ENCODE peak calls at places on chromosome 22, in six cellular contexts. R, Q, E, I, S and W are unnamed samples.
A peak's percentile ranks its signal among the peaks of the same experiment; 100 is the strongest.

GRCh38 chr22:24410110-24410856 is 17.1 kb upstream of the ADORA2A start:
- DNase-seq in R (no peak), Q (no peak), E (no peak), I (no peak), S (no peak), W (peak; percentile 72)

GRCh38 chr22:47795477-47796127 is 1033.2 kb downstream of the TBC1D22A start:
- DNase-seq in R (no peak), Q (no peak), E (no peak), I (no peak), S (no peak), W (no peak)

GRCh38 chr22:46561435-46561905 is 24.1 kb upstream of the CELSR1 start:
- DNase-seq in R (no peak), Q (no peak), E (peak; percentile 79), I (peak; percentile 77), S (no peak), W (no peak)

GRCh38 chr22:42887523-42888507 is 30.7 kb upstream of the ARFGAP3 start:
- DNase-seq in R (no peak), Q (no peak), E (no peak), I (no peak), S (no peak), W (no peak)

GRCh38 chr22:49161002-49161850 is 666.4 kb downstream of the BRD1 start:
- DNase-seq in R (no peak), Q (no peak), E (no peak), I (no peak), S (no peak), W (no peak)

GRCh38 chr22:18071968-18072310 is 5.9 kb upstream of the PEX26 start:
- DNase-seq in R (no peak), Q (no peak), E (no peak), I (no peak), S (no peak), W (no peak)

GRCh38 chr22:17971711-17972110 is 52.6 kb downstream of the MICAL3 start:
- DNase-seq in R (no peak), Q (no peak), E (no peak), I (no peak), S (no peak), W (no peak)

GRCh38 chr22:25013634-25014033 is 61.1 kb downstream of the KIAA1671 start:
- DNase-seq in R (peak; percentile 38), Q (peak; percentile 74), E (no peak), I (no peak), S (no peak), W (peak; percentile 21)

GRCh38 chr22:36097880-36098279 is 62.7 kb downstream of the APOL3 start:
- DNase-seq in R (no peak), Q (no peak), E (no peak), I (no peak), S (no peak), W (no peak)

GRCh38 chr22:26172389-26172990 is 3.2 kb downstream of the SEZ6L start:
- DNase-seq in R (no peak), Q (peak; percentile 8), E (peak; percentile 26), I (peak; percentile 35), S (no peak), W (peak; percentile 16)

GRCh38 chr22:24142831-24143230 is 38.5 kb upstream of the SUSD2 start:
- DNase-seq in R (no peak), Q (no peak), E (no peak), I (no peak), S (no peak), W (no peak)

GRCh38 chr22:46970411-46971123 is 208.1 kb downstream of the TBC1D22A start:
- DNase-seq in R (no peak), Q (no peak), E (no peak), I (no peak), S (no peak), W (no peak)

GRCh38 chr22:33707581-33707980 is 212.7 kb downstream of the LARGE1 start:
- DNase-seq in R (no peak), Q (no peak), E (no peak), I (no peak), S (no peak), W (no peak)

GRCh38 chr22:25461301-25461700 is 103.2 kb upstream of the GRK3 start:
- DNase-seq in R (no peak), Q (no peak), E (no peak), I (no peak), S (no peak), W (no peak)

GRCh38 chr22:50423956-50424355 is 50.9 kb downstream of the SBF1 start:
- DNase-seq in R (no peak), Q (no peak), E (no peak), I (no peak), S (no peak), W (no peak)

GRCh38 chr22:26756675-26757293 is 99.4 kb downstream of the MIAT start:
- DNase-seq in R (peak; percentile 54), Q (peak; percentile 46), E (peak; percentile 57), I (no peak), S (no peak), W (peak; percentile 50)

GRCh38 chr22:29265306-29265705 is 2.5 kb downstream of the RHBDD3 start:
- DNase-seq in R (no peak), Q (no peak), E (no peak), I (no peak), S (no peak), W (no peak)

GRCh38 chr22:46774456-46775363 is 12.3 kb downstream of the TBC1D22A start:
- DNase-seq in R (no peak), Q (no peak), E (no peak), I (no peak), S (no peak), W (no peak)

GRCh38 chr22:49963647-49964026 is 3.1 kb downstream of the PIM3 start:
- DNase-seq in R (no peak), Q (no peak), E (no peak), I (no peak), S (no peak), W (no peak)

GRCh38 chr22:39248254-39248653 is 3.5 kb upstream of the PDGFB start:
- DNase-seq in R (no peak), Q (peak; percentile 62), E (no peak), I (no peak), S (no peak), W (no peak)

GRCh38 chr22:20815477-20816050 is 41.7 kb downstream of the SERPIND1 start:
- DNase-seq in R (no peak), Q (no peak), E (no peak), I (no peak), S (no peak), W (no peak)

GRCh38 chr22:26709617-26710390 is 52.4 kb downstream of the MIAT start:
- DNase-seq in R (no peak), Q (no peak), E (no peak), I (no peak), S (no peak), W (no peak)

GRCh38 chr22:48244388-48245118 is 1482.1 kb downstream of the TBC1D22A start:
- DNase-seq in R (no peak), Q (no peak), E (no peak), I (no peak), S (no peak), W (no peak)

GRCh38 chr22:32850591-32851517 is 49.3 kb downstream of the TIMP3 start:
- DNase-seq in R (peak; percentile 82), Q (no peak), E (no peak), I (no peak), S (no peak), W (no peak)

GRCh38 chr22:33902073-33902472 is 18.2 kb downstream of the LARGE1 start:
- DNase-seq in R (no peak), Q (no peak), E (no peak), I (no peak), S (no peak), W (no peak)

GRCh38 chr22:39559456-39560105 is 11.0 kb upstream of the CACNA1I start:
- DNase-seq in R (no peak), Q (no peak), E (no peak), I (no peak), S (no peak), W (peak; percentile 83)

DNA sequence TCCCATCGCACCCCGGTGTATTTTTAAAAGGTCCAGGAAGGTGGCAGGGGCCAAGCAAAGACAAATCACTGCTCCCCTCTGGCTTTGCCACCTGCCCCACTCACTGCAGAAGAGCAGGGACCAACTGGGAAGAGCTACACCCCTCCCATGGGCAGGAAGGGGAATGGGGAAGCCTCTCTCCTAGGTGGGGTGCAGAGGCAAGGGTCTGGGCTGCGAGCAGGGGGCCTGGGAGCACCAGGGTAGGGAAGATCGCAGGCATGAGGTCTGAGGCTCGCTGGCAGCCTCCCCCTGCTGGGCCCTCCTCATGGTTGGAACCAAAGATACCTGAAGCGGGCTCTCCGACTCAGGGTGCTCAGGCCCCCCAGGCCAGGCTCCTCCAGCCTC is 36.8 kb downstream of the PISD start:
- DNase-seq in R (no peak), Q (no peak), E (no peak), I (no peak), S (no peak), W (no peak)
- TF ChIP-seq POLR2A in R (no peak), Q (no peak), E (no peak), I (no peak), S (no peak), W (no peak)

GRCh38 chr22:44023404-44024287 is 456 bp upstream of the PARVB start:
- DNase-seq in R (peak; percentile 76), Q (peak; percentile 51), E (peak; percentile 51), I (peak; percentile 51), S (no peak), W (no peak)
- TF ChIP-seq POLR2A in R (no peak), Q (peak; percentile 30), E (peak; percentile 58), I (peak; percentile 51), S (no peak), W (no peak)

GRCh38 chr22:19607198-19608113 is 83.2 kb upstream of the CLDN5 start:
- DNase-seq in R (peak; percentile 33), Q (peak; percentile 74), E (no peak), I (no peak), S (no peak), W (no peak)
- TF ChIP-seq POLR2A in R (no peak), Q (no peak), E (no peak), I (no peak), S (no peak), W (no peak)

DNA sequence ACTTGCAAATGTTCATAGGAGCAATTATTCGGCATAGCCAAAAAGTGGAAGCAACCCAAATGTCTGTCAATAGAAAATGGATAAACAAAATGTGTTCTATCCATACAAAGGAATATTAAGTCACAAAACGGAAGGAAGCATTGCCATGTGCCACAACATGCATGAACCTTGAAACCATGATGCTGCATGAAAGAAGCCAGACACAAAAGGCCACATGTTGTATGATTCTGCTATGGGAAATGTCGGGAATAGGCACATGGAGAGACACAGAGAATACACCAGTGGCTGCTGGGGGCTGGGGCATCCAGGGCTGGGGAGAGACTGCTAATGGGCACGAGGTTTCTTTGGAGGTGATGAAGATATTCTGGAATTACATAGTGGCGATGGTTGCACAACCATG is 6.1 kb upstream of the OSM start:
- DNase-seq in R (no peak), Q (no peak), E (no peak), I (no peak), S (no peak), W (no peak)
- TF ChIP-seq POLR2A in R (no peak), Q (no peak), E (no peak), I (no peak), S (no peak), W (no peak)